ENCODE peak calls at places on chromosomes 7 and 10, in seven cellular contexts. C is GM13977; X is RWPE1; P is MM.1S; F is CD8-positive, alpha-beta T cell; K is endodermal cell; J is omental fat pad. O is an unnamed sample.
A peak's percentile ranks its signal among the peaks of the same experiment; 100 is the strongest.

GRCh38 chr7:122143376-122143750 is 686 bp downstream of the AASS start:
- DNase-seq in C (no peak), X (no peak), P (peak; percentile 29), F (no peak), K (peak; percentile 67), J (no peak), O (peak; percentile 7)

GRCh38 chr7:52708846-52709245 is 326.6 kb upstream of the POM121L12 start:
- DNase-seq in C (no peak), X (no peak), P (peak; percentile 96), F (no peak), K (no peak), J (no peak), O (no peak)

GRCh38 chr10:129655679-129656031 is 188.6 kb downstream of the MGMT start:
- DNase-seq in C (no peak), X (no peak), P (no peak), F (no peak), K (no peak), J (no peak), O (no peak)

GRCh38 chr7:126578338-126578737 is 674.4 kb downstream of the GRM8 start:
- DNase-seq in C (no peak), X (no peak), P (peak; percentile 44), F (no peak), K (no peak), J (no peak), O (no peak)

GRCh38 chr7:44225566-44226395 is 25.0 kb downstream of the YKT6 start:
- DNase-seq in C (no peak), X (no peak), P (no peak), F (no peak), K (no peak), J (no peak), O (no peak)

GRCh38 chr7:100482728-100483100 is 1.0 kb upstream of the NYAP1 start:
- DNase-seq in C (no peak), X (no peak), P (no peak), F (no peak), K (no peak), J (no peak), O (no peak)

GRCh38 chr10:45071043-45071813 is 70.5 kb downstream of the ZNF22 start:
- DNase-seq in C (no peak), X (peak; percentile 8), P (no peak), F (no peak), K (peak; percentile 59), J (no peak), O (no peak)

GRCh38 chr10:7826971-7827370 is 8.7 kb downstream of the TAF3 start:
- DNase-seq in C (no peak), X (peak; percentile 25), P (no peak), F (no peak), K (peak; percentile 58), J (no peak), O (no peak)

GRCh38 chr10:102951316-102951715 is 33.2 kb downstream of the CNNM2 start:
- DNase-seq in C (no peak), X (no peak), P (no peak), F (no peak), K (no peak), J (no peak), O (no peak)

GRCh38 chr7:108351715-108352114 is 104.5 kb downstream of the NRCAM start:
- DNase-seq in C (no peak), X (peak; percentile 26), P (no peak), F (no peak), K (no peak), J (no peak), O (no peak)

GRCh38 chr10:61456095-61456789 is 3.1 kb upstream of the TMEM26 start:
- DNase-seq in C (no peak), X (no peak), P (no peak), F (no peak), K (no peak), J (no peak), O (no peak)

GRCh38 chr7:46015107-46015868 is 94.2 kb upstream of the IGFBP3 start:
- DNase-seq in C (no peak), X (no peak), P (peak; percentile 61), F (no peak), K (peak; percentile 92), J (no peak), O (no peak)

GRCh38 chr10:75532253-75532924 is 101.0 kb downstream of the LRMDA start:
- DNase-seq in C (no peak), X (peak; percentile 25), P (no peak), F (no peak), K (no peak), J (no peak), O (no peak)

GRCh38 chr7:40986351-40986873 is 716.5 kb downstream of the INHBA start:
- DNase-seq in C (no peak), X (no peak), P (no peak), F (no peak), K (no peak), J (no peak), O (no peak)

GRCh38 chr10:101569465-101569837 is 18.6 kb downstream of the POLL start:
- DNase-seq in C (no peak), X (no peak), P (no peak), F (no peak), K (no peak), J (no peak), O (no peak)

GRCh38 chr10:114634607-114634974 is 23.5 kb downstream of the ABLIM1 start:
- DNase-seq in C (no peak), X (peak; percentile 90), P (no peak), F (no peak), K (no peak), J (no peak), O (no peak)

GRCh38 chr7:6167004-6167551 is 105.3 kb downstream of the CYTH3 start:
- DNase-seq in C (no peak), X (no peak), P (no peak), F (no peak), K (no peak), J (no peak), O (no peak)

GRCh38 chr10:74206727-74207126 is 55.7 kb downstream of the ADK start:
- DNase-seq in C (no peak), X (no peak), P (no peak), F (no peak), K (no peak), J (no peak), O (no peak)

GRCh38 chr7:116710764-116711452 is 38.9 kb downstream of the MET start:
- DNase-seq in C (no peak), X (no peak), P (no peak), F (no peak), K (no peak), J (no peak), O (no peak)

GRCh38 chr7:158814637-158815036 is 14.7 kb downstream of the ESYT2 start:
- DNase-seq in C (no peak), X (no peak), P (no peak), F (no peak), K (no peak), J (no peak), O (no peak)

DNA sequence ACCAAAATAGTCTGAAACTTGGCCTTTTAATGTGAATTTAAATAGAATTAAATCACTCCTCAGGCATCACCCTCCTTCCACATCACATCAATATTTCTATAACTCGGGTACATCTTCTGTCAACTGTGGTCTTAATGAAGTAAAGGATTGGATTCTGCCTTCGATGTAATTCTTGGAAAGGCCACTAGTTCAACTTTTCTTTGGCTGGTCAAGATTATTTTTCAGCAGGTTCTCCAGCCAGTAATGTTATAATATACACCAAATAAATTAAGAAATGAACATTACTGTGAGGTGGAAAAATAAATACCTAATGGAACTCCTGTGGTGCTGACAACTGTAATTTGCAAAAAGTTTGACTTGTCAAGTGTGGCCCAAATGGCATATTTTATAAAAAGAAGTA is 9.7 kb upstream of the SLC16A9 start:
- DNase-seq in C (no peak), X (no peak), P (no peak), F (no peak), K (no peak), J (no peak), O (no peak)
- TF ChIP-seq CTCF in C (no peak), X (no peak), P (peak; percentile 14), F (no peak), K (peak; percentile 63), J (no peak), O (no peak)

GRCh38 chr10:80861882-80862281 is 324.2 kb downstream of the SH2D4B start:
- DNase-seq in C (no peak), X (no peak), P (no peak), F (no peak), K (no peak), J (no peak), O (no peak)
- TF ChIP-seq CTCF in C (peak; percentile 22), X (no peak), P (peak; percentile 13), F (no peak), K (no peak), J (no peak), O (peak; percentile 35)

DNA sequence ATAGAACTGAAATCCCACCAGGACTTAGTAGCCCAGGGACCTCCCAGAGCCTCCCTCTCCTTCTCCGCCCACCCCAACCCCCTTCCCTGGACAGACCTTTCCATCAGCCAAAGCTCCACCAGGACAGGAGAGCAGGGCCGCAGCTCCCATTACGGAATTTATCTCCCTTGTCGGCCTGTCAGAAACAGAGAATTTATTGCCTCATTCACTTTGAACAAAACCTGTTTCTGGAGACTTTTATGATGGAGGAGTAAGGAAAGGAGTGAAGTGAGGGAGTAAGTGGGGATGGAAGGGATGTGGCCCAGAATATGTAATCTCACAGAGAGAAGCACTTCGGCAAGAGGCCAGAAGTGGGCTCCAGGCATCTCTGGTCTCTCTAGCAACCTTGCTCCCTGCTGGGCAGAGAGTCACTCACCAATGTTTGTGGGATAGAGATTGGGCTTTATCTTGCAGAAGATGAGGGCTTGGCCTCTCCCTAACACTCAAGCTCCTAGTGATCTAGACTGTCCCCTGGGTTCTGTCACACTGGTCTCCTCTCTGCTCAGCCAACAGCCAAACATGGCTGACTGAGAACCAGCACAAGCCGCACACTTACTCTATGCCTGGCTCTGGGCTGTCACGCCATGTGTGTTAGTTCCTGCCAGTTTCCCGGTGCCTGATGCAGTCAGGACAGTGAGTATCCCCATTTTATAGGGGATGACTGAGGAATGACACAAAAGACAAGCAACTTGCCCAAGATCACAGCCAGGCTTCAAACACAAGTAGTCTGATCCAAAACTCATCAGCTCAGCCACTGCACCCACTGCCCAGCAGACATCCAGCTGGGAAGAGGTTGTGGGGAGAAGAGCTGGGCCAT is 149.4 kb upstream of the ZMIZ1 start:
- DNase-seq in C (no peak), X (no peak), P (no peak), F (no peak), K (no peak), J (no peak), O (no peak)
- TF ChIP-seq CTCF in C (no peak), X (no peak), P (no peak), F (no peak), K (peak; percentile 15), J (no peak), O (no peak)

GRCh38 chr7:137606061-137606674 is 240.6 kb downstream of the DGKI start:
- DNase-seq in C (peak; percentile 10), X (no peak), P (peak; percentile 80), F (no peak), K (no peak), J (no peak), O (no peak)
- TF ChIP-seq CTCF in C (peak; percentile 37), X (peak; percentile 64), P (peak; percentile 47), F (peak; percentile 40), K (peak; percentile 79), J (no peak), O (peak; percentile 23)

GRCh38 chr10:3030765-3031164 is 36.6 kb upstream of the PFKP start:
- DNase-seq in C (no peak), X (no peak), P (no peak), F (no peak), K (no peak), J (no peak), O (no peak)
- TF ChIP-seq CTCF in C (no peak), X (no peak), P (no peak), F (no peak), K (no peak), J (no peak), O (no peak)